ENCODE peak calls at places on chromosomes 3 and 15, in nine cellular contexts. One of them, this sample, is unnamed. For H3K9me3, the result is how much of the 10 kb centered on the place peaks cover.

GRCh38 chr15:63086967-63087366 is 34.7 kb upstream of the LACTB start:
- DNase-seq in stomach: no peak
- DNase-seq in IMR-90: no peak
- DNase-seq in gastrocnemius medialis: no peak
- DNase-seq in GM12878: no peak
- DNase-seq in uterus: no peak
- DNase-seq in A549: no peak
- DNase-seq in right lobe of liver: no peak
- DNase-seq in prostate gland: no peak
- DNase-seq in this sample: no peak

GRCh38 chr15:93261845-93262244 is 172.8 kb upstream of the RGMA start:
- DNase-seq in stomach: no peak
- DNase-seq in IMR-90: no peak
- DNase-seq in gastrocnemius medialis: no peak
- DNase-seq in GM12878: no peak
- DNase-seq in uterus: no peak
- DNase-seq in A549: no peak
- DNase-seq in right lobe of liver: no peak
- DNase-seq in prostate gland: no peak
- DNase-seq in this sample: no peak

GRCh38 chr3:183968846-183969245 is 48.8 kb downstream of the ABCC5 start:
- DNase-seq in stomach: no peak
- DNase-seq in IMR-90: peak
- DNase-seq in gastrocnemius medialis: no peak
- DNase-seq in GM12878: no peak
- DNase-seq in uterus: no peak
- DNase-seq in A549: no peak
- DNase-seq in right lobe of liver: no peak
- DNase-seq in prostate gland: no peak
- DNase-seq in this sample: no peak

GRCh38 chr3:176861137-176861536 is 336.1 kb downstream of the TBL1XR1 start:
- DNase-seq in stomach: no peak
- DNase-seq in IMR-90: peak
- DNase-seq in gastrocnemius medialis: no peak
- DNase-seq in GM12878: no peak
- DNase-seq in uterus: no peak
- DNase-seq in A549: no peak
- DNase-seq in right lobe of liver: no peak
- DNase-seq in prostate gland: no peak
- DNase-seq in this sample: no peak

GRCh38 chr15:62569460-62570404 is 404.6 kb upstream of the C2CD4B start:
- DNase-seq in stomach: peak
- DNase-seq in IMR-90: peak
- DNase-seq in gastrocnemius medialis: peak
- DNase-seq in GM12878: no peak
- DNase-seq in uterus: no peak
- DNase-seq in A549: peak
- DNase-seq in right lobe of liver: peak
- DNase-seq in prostate gland: peak
- DNase-seq in this sample: peak

GRCh38 chr15:38528279-38528678 is 36.3 kb downstream of the RASGRP1 start:
- DNase-seq in stomach: no peak
- DNase-seq in IMR-90: peak
- DNase-seq in gastrocnemius medialis: no peak
- DNase-seq in GM12878: no peak
- DNase-seq in uterus: no peak
- DNase-seq in A549: no peak
- DNase-seq in right lobe of liver: no peak
- DNase-seq in prostate gland: no peak
- DNase-seq in this sample: no peak

GRCh38 chr15:22915866-22916515 is 64.2 kb downstream of the CYFIP1 start:
- DNase-seq in stomach: no peak
- DNase-seq in IMR-90: no peak
- DNase-seq in gastrocnemius medialis: no peak
- DNase-seq in GM12878: no peak
- DNase-seq in uterus: no peak
- DNase-seq in A549: no peak
- DNase-seq in right lobe of liver: no peak
- DNase-seq in prostate gland: no peak
- DNase-seq in this sample: no peak

GRCh38 chr3:182139627-182140357 is 428.1 kb downstream of the SOX2 start:
- DNase-seq in stomach: no peak
- DNase-seq in IMR-90: no peak
- DNase-seq in gastrocnemius medialis: no peak
- DNase-seq in GM12878: no peak
- DNase-seq in uterus: no peak
- DNase-seq in A549: no peak
- DNase-seq in right lobe of liver: no peak
- DNase-seq in prostate gland: no peak
- DNase-seq in this sample: no peak

GRCh38 chr15:57421540-57421939 is 45.2 kb downstream of the CGNL1 start:
- DNase-seq in stomach: no peak
- DNase-seq in IMR-90: no peak
- DNase-seq in gastrocnemius medialis: no peak
- DNase-seq in GM12878: no peak
- DNase-seq in uterus: no peak
- DNase-seq in A549: no peak
- DNase-seq in right lobe of liver: no peak
- DNase-seq in prostate gland: no peak
- DNase-seq in this sample: peak

GRCh38 chr15:88479169-88479568 is 11.7 kb downstream of the MRPS11 start:
- DNase-seq in stomach: no peak
- DNase-seq in IMR-90: no peak
- DNase-seq in gastrocnemius medialis: no peak
- DNase-seq in GM12878: no peak
- DNase-seq in uterus: no peak
- DNase-seq in A549: peak
- DNase-seq in right lobe of liver: no peak
- DNase-seq in prostate gland: no peak
- DNase-seq in this sample: no peak

GRCh38 chr3:125331243-125331642 is 43.9 kb downstream of the ZNF148 start:
- DNase-seq in stomach: no peak
- DNase-seq in IMR-90: no peak
- DNase-seq in gastrocnemius medialis: no peak
- DNase-seq in GM12878: no peak
- DNase-seq in uterus: no peak
- DNase-seq in A549: no peak
- DNase-seq in right lobe of liver: no peak
- DNase-seq in prostate gland: no peak
- DNase-seq in this sample: no peak

DNA sequence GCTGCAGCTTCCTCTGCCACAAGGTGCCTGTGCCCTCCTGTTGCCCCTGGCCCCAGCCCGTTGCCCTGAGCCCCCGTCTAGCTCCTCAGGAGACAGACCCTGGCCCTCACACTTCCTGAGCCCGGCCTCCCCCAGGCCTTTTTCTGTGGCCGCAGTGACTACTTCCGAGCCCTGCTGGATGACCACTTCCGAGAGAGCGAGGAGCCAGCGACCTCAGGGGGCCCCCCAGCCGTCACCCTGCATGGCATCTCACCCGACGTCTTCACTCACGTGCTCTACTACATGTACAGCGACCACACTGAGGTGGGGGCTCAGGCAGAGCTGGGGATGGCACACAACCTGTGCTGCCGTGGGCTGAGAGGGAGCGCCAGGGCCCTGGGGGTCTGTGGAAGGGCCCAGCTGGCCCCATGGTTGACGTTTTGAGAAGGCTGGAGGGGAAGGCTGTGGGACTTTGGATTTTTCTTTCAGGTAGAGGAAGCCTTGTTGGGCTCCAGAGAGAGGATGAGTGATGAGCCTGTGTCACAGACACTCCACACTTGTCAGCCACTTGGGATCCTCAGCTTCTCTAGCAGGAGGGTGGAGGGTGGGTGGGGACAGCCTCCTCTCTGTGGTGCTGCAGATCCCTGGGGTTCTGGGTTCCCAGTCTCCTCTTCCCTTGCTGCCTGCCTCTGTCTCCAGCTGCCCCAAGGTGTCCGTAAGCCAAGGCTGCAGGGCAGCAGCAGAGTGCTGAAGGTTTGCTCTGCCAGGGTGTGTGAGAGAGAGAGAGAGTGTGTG is 5.0 kb downstream of the ABTB1 start:
- DNase-seq in stomach: peak
- DNase-seq in IMR-90: no peak
- DNase-seq in gastrocnemius medialis: no peak
- DNase-seq in GM12878: no peak
- DNase-seq in uterus: peak
- DNase-seq in A549: no peak
- DNase-seq in right lobe of liver: peak
- DNase-seq in prostate gland: no peak
- DNase-seq in this sample: peak
- TF ChIP-seq CTCF in stomach: no peak
- TF ChIP-seq CTCF in IMR-90: no peak
- TF ChIP-seq CTCF in gastrocnemius medialis: no peak
- TF ChIP-seq CTCF in GM12878: no peak
- TF ChIP-seq CTCF in uterus: no peak
- TF ChIP-seq CTCF in A549: no peak
- TF ChIP-seq CTCF in right lobe of liver: no peak
- TF ChIP-seq CTCF in prostate gland: no peak
- TF ChIP-seq CTCF in this sample: no peak

GRCh38 chr15:80099246-80099645 is 39.8 kb downstream of the ZFAND6 start:
- DNase-seq in stomach: no peak
- DNase-seq in IMR-90: no peak
- DNase-seq in gastrocnemius medialis: no peak
- DNase-seq in GM12878: no peak
- DNase-seq in uterus: no peak
- DNase-seq in A549: no peak
- DNase-seq in right lobe of liver: no peak
- DNase-seq in prostate gland: no peak
- DNase-seq in this sample: no peak

GRCh38 chr15:80093854-80094418 is 34.5 kb downstream of the ZFAND6 start:
- DNase-seq in stomach: peak
- DNase-seq in IMR-90: no peak
- DNase-seq in gastrocnemius medialis: peak
- DNase-seq in GM12878: no peak
- DNase-seq in uterus: peak
- DNase-seq in A549: peak
- DNase-seq in right lobe of liver: peak
- DNase-seq in prostate gland: peak
- DNase-seq in this sample: peak

GRCh38 chr15:80090879-80091503 is 31.5 kb downstream of the ZFAND6 start:
- DNase-seq in stomach: no peak
- DNase-seq in IMR-90: no peak
- DNase-seq in gastrocnemius medialis: no peak
- DNase-seq in GM12878: no peak
- DNase-seq in uterus: no peak
- DNase-seq in A549: peak
- DNase-seq in right lobe of liver: no peak
- DNase-seq in prostate gland: no peak
- DNase-seq in this sample: no peak

GRCh38 chr15:80095511-80095910 is 36.0 kb downstream of the ZFAND6 start:
- DNase-seq in stomach: no peak
- DNase-seq in IMR-90: no peak
- DNase-seq in gastrocnemius medialis: no peak
- DNase-seq in GM12878: no peak
- DNase-seq in uterus: no peak
- DNase-seq in A549: no peak
- DNase-seq in right lobe of liver: no peak
- DNase-seq in prostate gland: no peak
- DNase-seq in this sample: no peak

DNA sequence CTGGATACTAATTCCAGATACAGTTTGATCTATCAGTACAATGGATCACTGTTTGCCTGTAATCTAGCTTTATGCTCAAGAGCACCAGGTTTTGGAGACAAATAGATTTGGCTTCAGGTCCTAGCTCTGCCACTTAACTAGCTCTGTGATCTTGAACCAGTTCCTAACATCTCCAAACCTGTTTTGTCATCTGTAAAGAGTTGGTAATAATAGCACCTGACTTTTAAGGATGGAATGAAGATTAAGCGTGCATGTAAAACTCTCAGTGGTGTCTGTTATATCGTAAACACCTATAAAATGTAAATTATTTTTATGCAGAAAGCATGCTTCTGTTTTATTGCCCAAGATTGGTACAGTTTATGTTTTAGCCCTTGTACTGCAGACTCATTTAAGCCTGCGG is 36.5 kb downstream of the ZFAND6 start:
- DNase-seq in stomach: no peak
- DNase-seq in IMR-90: no peak
- DNase-seq in gastrocnemius medialis: no peak
- DNase-seq in GM12878: no peak
- DNase-seq in uterus: no peak
- DNase-seq in A549: no peak
- DNase-seq in right lobe of liver: no peak
- DNase-seq in prostate gland: no peak
- DNase-seq in this sample: no peak
- H3K9me3 ChIP-seq in stomach: under half
- H3K9me3 ChIP-seq in IMR-90: under half
- H3K9me3 ChIP-seq in gastrocnemius medialis: under half
- H3K9me3 ChIP-seq in GM12878: under half
- H3K9me3 ChIP-seq in uterus: under half
- H3K9me3 ChIP-seq in A549: under half
- H3K9me3 ChIP-seq in right lobe of liver: under half
- H3K9me3 ChIP-seq in prostate gland: under half
- H3K9me3 ChIP-seq in this sample: under half

DNA sequence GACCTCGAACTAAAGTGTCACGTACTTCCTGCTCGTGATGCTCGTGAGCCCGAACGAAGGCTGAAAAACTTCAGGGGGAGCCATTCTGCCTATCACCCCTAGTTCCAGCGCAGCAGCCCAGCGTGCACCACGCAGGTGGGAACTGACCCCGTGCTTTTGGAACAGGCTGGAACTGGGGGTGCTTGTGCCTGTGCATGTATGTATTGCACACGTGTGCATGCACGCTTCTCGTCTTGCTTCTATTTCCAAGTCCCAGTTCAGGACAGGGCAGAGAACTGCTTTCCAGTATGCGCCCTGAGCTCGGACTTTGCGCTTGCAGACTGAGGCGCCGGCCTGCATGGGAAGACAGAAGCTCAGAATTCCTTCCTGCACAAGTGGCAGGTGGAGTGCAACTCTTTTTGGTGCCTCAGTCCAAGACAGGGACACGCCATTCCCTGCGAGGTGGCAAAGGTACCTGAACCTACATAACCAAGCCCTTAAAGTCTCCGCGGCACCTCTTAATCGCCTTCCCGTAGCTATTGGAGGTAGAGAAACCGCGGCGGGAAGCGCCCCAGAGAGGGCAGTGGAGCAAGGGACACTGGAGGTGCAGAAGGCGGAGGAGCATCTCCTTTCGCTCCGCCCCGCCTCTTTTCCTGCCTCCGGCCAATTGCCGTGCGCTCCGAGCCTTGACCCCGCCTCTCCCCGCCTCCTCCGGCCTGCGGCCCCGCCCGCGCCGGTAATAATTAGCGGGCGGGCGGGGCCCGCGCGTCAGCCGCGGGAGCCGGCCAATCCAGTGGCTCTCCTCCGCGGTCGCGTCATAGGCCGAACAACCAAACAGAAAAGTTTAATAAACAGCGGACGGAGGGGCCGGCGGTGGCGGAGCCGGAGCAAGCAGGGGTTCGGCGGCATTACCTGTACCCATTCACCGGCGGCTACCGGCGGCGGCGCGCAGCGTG is at the start of gene ZFAND6:
- DNase-seq in stomach: peak
- DNase-seq in IMR-90: peak
- DNase-seq in gastrocnemius medialis: peak
- DNase-seq in GM12878: peak
- DNase-seq in uterus: peak
- DNase-seq in A549: peak
- DNase-seq in right lobe of liver: peak
- DNase-seq in prostate gland: peak
- DNase-seq in this sample: peak
- TF ChIP-seq POLR2A in stomach: no peak
- TF ChIP-seq POLR2A in IMR-90: peak
- TF ChIP-seq POLR2A in gastrocnemius medialis: peak
- TF ChIP-seq POLR2A in GM12878: peak
- TF ChIP-seq POLR2A in uterus: peak
- TF ChIP-seq POLR2A in A549: peak
- TF ChIP-seq POLR2A in right lobe of liver: peak
- TF ChIP-seq POLR2A in prostate gland: peak
- TF ChIP-seq POLR2A in this sample: no peak

GRCh38 chr3:127238602-127239001 is 45.7 kb downstream of the PRR23E start:
- DNase-seq in stomach: no peak
- DNase-seq in IMR-90: no peak
- DNase-seq in gastrocnemius medialis: no peak
- DNase-seq in GM12878: no peak
- DNase-seq in uterus: no peak
- DNase-seq in A549: no peak
- DNase-seq in right lobe of liver: no peak
- DNase-seq in prostate gland: no peak
- DNase-seq in this sample: no peak
- TF ChIP-seq CTCF in stomach: no peak
- TF ChIP-seq CTCF in IMR-90: no peak
- TF ChIP-seq CTCF in gastrocnemius medialis: no peak
- TF ChIP-seq CTCF in GM12878: no peak
- TF ChIP-seq CTCF in uterus: no peak
- TF ChIP-seq CTCF in A549: no peak
- TF ChIP-seq CTCF in right lobe of liver: no peak
- TF ChIP-seq CTCF in prostate gland: no peak
- TF ChIP-seq CTCF in this sample: peak